ENCODE peak calls at places on chromosomes 4 and X, in nine cellular contexts. M, P, X, G, I, O, F, V and B are unnamed samples.

GRCh38 chrX:133473451-133473850 is 58.2 kb upstream of the GPC4 start:
- DNase-seq in M (no peak), X (no peak), P (no peak), F (no peak), V (peak), I (no peak), G (no peak), O (no peak), B (no peak)

GRCh38 chrX:150326843-150327242 is 36.3 kb upstream of the MAMLD1 start:
- DNase-seq in F (no peak), O (no peak), X (no peak), V (no peak), P (no peak), M (no peak), I (no peak), G (no peak), B (no peak)

GRCh38 chr4:170047774-170048354 is 21.7 kb upstream of the MFAP3L start:
- DNase-seq in O (peak), V (peak), M (no peak), P (peak), X (peak), F (no peak), I (peak), G (no peak), B (no peak)

GRCh38 chr4:141213550-141213991 is 7.1 kb upstream of the ZNF330 start:
- DNase-seq in I (no peak), P (no peak), O (no peak), X (no peak), F (no peak), G (no peak), V (no peak), M (no peak), B (no peak)

GRCh38 chrX:69988955-69989394 is 60.8 kb downstream of the AWAT2 start:
- DNase-seq in I (no peak), G (no peak), M (no peak), F (no peak), X (no peak), O (peak), P (no peak), V (no peak), B (no peak)

GRCh38 chr4:44848466-44848865 is 122.1 kb upstream of the GNPDA2 start:
- DNase-seq in I (no peak), F (no peak), V (no peak), G (no peak), X (no peak), P (no peak), M (no peak), O (no peak), B (no peak)

GRCh38 chr4:10606483-10607155 is 77.9 kb downstream of the CLNK start:
- DNase-seq in F (no peak), V (no peak), G (no peak), P (no peak), I (no peak), O (no peak), X (no peak), M (no peak), B (no peak)

GRCh38 chr4:67885727-67886126 is 1.9 kb upstream of the TMPRSS11D start:
- DNase-seq in M (peak), O (no peak), F (no peak), I (no peak), P (no peak), V (peak), X (no peak), G (no peak), B (no peak)

GRCh38 chrX:37455381-37455780 is 106.2 kb downstream of the PRRG1 start:
- DNase-seq in O (no peak), X (no peak), M (no peak), G (no peak), F (no peak), I (no peak), V (no peak), P (no peak), B (no peak)

GRCh38 chr4:119028296-119028695 is 107.3 kb upstream of the MYOZ2 start:
- DNase-seq in M (no peak), I (no peak), G (no peak), O (no peak), V (peak), X (no peak), F (no peak), P (no peak), B (no peak)
- H3K27ac ChIP-seq in M (no peak), I (no peak), G (peak), O (no peak), V (no peak), X (no peak), F (peak), P (no peak), B (peak)

GRCh38 chrX:17846045-17846444 is 15.1 kb downstream of the RAI2 start:
- DNase-seq in G (no peak), M (no peak), F (no peak), P (no peak), I (no peak), O (no peak), X (no peak), V (no peak), B (no peak)
- H3K27ac ChIP-seq in G (no peak), M (no peak), F (no peak), P (no peak), I (no peak), O (no peak), X (no peak), V (no peak), B (no peak)

GRCh38 chr4:128512767-128513322 is 225.2 kb upstream of the PGRMC2 start:
- DNase-seq in I (no peak), V (peak), F (no peak), O (no peak), X (no peak), P (no peak), M (no peak), G (no peak), B (no peak)

GRCh38 chr4:128510850-128511249 is 223.2 kb upstream of the PGRMC2 start:
- DNase-seq in V (no peak), I (no peak), F (no peak), P (no peak), X (no peak), M (no peak), G (no peak), O (no peak), B (no peak)

GRCh38 chr4:128516568-128516967 is 229.0 kb upstream of the PGRMC2 start:
- DNase-seq in O (no peak), I (no peak), G (no peak), V (peak), X (no peak), F (no peak), M (no peak), P (no peak), B (no peak)

GRCh38 chr4:128512161-128512560 is 224.5 kb upstream of the PGRMC2 start:
- DNase-seq in G (no peak), V (peak), I (no peak), X (no peak), F (no peak), P (no peak), O (no peak), M (no peak), B (no peak)

DNA sequence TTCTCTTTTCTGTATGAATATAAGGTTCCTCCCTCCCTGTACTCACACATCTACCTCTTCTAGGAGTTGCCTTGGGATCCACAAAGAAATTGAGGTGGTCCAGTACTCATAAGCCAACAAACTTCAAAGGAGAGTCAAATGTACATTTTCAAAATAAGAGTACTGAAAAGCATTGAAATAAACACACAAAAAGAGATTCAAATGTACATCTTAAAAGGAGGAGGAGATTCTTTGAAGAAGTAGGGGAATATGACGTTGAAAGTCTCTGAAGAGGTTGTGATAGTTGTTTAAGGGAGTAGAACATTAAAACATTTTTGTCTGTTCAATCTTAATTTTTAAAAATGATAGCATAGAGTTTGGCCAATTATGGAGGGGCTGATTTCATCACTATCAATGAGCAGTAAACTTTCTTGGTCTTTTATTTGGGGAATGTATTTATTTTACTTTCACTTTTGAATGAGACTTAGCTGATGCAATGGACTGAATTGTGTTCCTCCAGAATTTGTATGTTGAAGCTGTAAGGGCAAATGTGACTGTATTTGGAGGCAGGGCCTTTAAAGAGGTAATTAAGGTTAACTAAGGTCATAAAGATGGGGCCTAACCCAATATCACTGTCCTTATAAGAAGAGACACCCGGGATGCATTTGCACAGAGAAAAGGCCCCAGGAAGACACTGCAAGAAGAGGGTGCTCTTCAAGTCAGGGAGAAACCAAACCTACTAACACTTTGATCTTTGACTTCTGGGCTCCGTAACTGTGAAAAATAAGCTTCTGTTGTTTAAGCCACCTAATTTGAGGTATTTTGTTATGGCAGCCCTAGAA is 226.3 kb upstream of the PGRMC2 start:
- DNase-seq in G (no peak), P (no peak), I (no peak), F (no peak), M (no peak), V (peak), O (no peak), X (no peak), B (no peak)
- H3K27ac ChIP-seq in G (no peak), P (no peak), I (no peak), F (no peak), M (no peak), V (peak), O (no peak), X (no peak), B (no peak)

GRCh38 chr4:118999919-119000318 is 111.3 kb downstream of the SYNPO2 start:
- DNase-seq in V (no peak), I (no peak), P (no peak), X (no peak), G (no peak), F (no peak), O (no peak), M (no peak), B (no peak)

GRCh38 chr4:118995693-118996391 is 107.2 kb downstream of the SYNPO2 start:
- DNase-seq in O (no peak), M (no peak), P (no peak), V (no peak), X (no peak), F (no peak), I (no peak), G (no peak), B (no peak)

GRCh38 chr4:118994030-118994429 is 105.4 kb downstream of the SYNPO2 start:
- DNase-seq in F (no peak), P (peak), I (peak), V (no peak), G (no peak), X (no peak), O (no peak), M (no peak), B (peak)

GRCh38 chr4:119000400-119000799 is 111.7 kb downstream of the SYNPO2 start:
- DNase-seq in V (peak), G (no peak), O (no peak), P (no peak), I (no peak), F (no peak), X (no peak), M (no peak), B (no peak)

DNA sequence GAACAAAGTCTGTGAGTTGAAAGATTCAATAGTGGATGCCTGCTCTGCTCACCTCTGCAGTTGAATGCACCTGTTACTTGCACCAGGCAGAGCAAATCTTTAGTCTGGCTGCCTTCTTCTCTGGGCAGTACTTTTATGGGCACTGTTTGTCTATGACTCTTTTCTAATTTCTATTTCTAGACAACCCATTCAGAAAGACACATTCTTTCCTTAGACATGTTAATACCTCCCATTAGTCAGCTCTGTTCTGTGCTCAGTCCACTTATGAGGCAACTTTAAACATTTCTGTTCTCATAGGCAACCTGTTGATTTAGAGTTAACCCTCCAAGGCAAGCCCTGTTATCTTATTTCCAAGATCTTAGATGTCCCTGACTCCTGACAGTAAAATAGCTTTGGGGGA is 108.9 kb downstream of the SYNPO2 start:
- DNase-seq in I (no peak), O (no peak), P (no peak), M (no peak), X (no peak), G (no peak), V (peak), F (no peak), B (peak)
- H3K27ac ChIP-seq in I (peak), O (no peak), P (no peak), M (no peak), X (no peak), G (peak), V (no peak), F (peak), B (peak)

GRCh38 chr4:140049024-140049923 is 104.7 kb downstream of the MAML3 start:
- DNase-seq in I (peak), O (peak), P (peak), G (no peak), X (peak), F (no peak), V (peak), M (no peak), B (no peak)

GRCh38 chr4:140048419-140049022 is 105.5 kb downstream of the MAML3 start:
- DNase-seq in O (no peak), M (no peak), F (no peak), X (no peak), G (no peak), I (no peak), P (no peak), V (no peak), B (no peak)

GRCh38 chr4:140047781-140048180 is 106.2 kb downstream of the MAML3 start:
- DNase-seq in P (no peak), F (no peak), M (no peak), I (no peak), X (no peak), G (no peak), O (no peak), V (no peak), B (no peak)

GRCh38 chr4:140052050-140052449 is 101.9 kb downstream of the MAML3 start:
- DNase-seq in O (peak), X (peak), V (peak), P (no peak), F (no peak), I (peak), M (no peak), G (no peak), B (no peak)

DNA sequence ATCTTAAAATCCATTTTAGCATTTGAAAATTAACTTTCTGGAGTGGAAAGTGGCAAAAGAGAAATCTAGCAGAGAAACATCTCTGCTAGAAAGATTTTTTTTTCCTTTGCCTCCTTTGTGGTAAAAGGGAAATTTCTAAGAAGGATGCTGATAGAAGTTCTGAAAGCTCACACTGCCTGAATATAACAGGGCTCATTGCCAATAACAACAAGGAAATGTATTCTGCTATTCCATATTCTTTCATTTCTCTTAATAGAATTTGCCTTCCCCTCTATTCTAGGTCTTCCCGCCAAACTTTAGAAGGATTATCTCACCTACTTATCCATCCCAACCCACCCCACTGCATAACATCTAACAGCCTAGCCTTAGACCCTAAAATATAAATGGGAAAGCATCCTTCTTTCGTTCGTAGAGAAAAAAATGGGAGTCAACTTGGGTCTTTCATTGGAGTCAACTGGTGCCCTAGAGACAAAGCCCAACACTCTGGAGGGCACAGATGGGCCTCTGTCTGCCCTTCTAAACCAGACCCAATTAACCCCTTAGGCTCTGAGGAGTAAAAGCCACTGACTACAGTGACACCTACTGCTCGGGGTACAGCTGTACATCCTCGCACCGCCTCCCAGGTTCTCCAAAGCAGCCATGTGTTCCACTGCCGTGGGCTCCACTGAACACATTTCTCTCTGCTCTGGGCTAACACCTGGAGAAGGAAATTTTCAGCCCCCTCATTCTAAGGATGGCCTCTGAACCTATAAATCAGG is 103.9 kb downstream of the MAML3 start:
- DNase-seq in X (peak), O (peak), F (no peak), I (no peak), V (peak), P (no peak), G (no peak), M (no peak), B (no peak)
- H3K27ac ChIP-seq in X (no peak), O (peak), F (no peak), I (peak), V (no peak), P (no peak), G (peak), M (no peak), B (peak)

GRCh38 chr4:166078956-166079355 is 205.9 kb downstream of the TLL1 start:
- DNase-seq in G (no peak), O (no peak), X (no peak), M (no peak), V (peak), F (no peak), P (no peak), I (no peak), B (no peak)
- H3K27ac ChIP-seq in G (no peak), O (no peak), X (no peak), M (no peak), V (no peak), F (no peak), P (no peak), I (no peak), B (no peak)

DNA sequence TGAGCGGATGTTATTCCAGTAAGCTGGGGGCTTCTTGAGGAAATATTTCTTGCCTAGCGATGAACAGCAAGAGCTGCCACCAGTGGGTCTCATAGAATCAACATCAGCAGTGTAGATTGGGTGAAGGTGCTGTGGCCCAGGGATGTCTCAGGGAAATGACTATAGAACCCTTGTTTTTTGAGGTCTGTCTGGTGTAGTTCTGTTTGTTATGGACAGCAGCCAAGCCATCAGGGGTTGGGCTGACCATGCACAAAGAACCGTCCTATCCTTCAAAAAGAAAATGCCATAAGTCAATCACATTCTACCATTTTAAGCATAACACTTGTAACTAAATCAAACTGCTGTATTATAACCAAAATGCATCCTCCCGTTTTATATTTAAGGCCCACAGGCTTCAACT is 17.3 kb upstream of the C1GALT1C1 start:
- DNase-seq in P (no peak), F (no peak), M (no peak), O (no peak), X (no peak), V (no peak), I (no peak), G (no peak), B (no peak)
- H3K27ac ChIP-seq in P (no peak), F (no peak), M (no peak), O (no peak), X (no peak), V (no peak), I (no peak), G (no peak), B (no peak)

GRCh38 chrX:38881727-38882126 is 80.5 kb downstream of the MID1IP1 start:
- DNase-seq in F (no peak), X (peak), G (no peak), I (no peak), M (no peak), V (no peak), P (no peak), O (no peak), B (no peak)
- H3K27ac ChIP-seq in F (no peak), X (peak), G (no peak), I (no peak), M (no peak), V (no peak), P (no peak), O (no peak), B (no peak)